ENCODE peak calls at places on chromosome 3, in nine cellular contexts. One of them, this sample, is unnamed.

GRCh38 chr3:68986496-68987208 is 26.8 kb downstream of the EOGT start:
- DNase-seq in fibroblast of lung: no peak
- DNase-seq in cardiac muscle cell: no peak
- DNase-seq in left ventricle myocardium inferior: no peak
- DNase-seq in colonic mucosa: no peak
- DNase-seq in heart right ventricle: no peak
- DNase-seq in neural progenitor cell: no peak
- DNase-seq in neuronal stem cell: no peak
- DNase-seq in CD8-positive, alpha-beta memory T cell: no peak
- DNase-seq in this sample: no peak

GRCh38 chr3:123154346-123154985 is 47.3 kb upstream of the SEC22A start:
- DNase-seq in fibroblast of lung: no peak
- DNase-seq in cardiac muscle cell: no peak
- DNase-seq in left ventricle myocardium inferior: no peak
- DNase-seq in colonic mucosa: peak; percentile 13
- DNase-seq in heart right ventricle: no peak
- DNase-seq in neural progenitor cell: no peak
- DNase-seq in neuronal stem cell: no peak
- DNase-seq in CD8-positive, alpha-beta memory T cell: no peak
- DNase-seq in this sample: no peak

GRCh38 chr3:184129012-184129411 is 6.1 kb upstream of the EIF2B5 start:
- DNase-seq in fibroblast of lung: peak; percentile 50
- DNase-seq in cardiac muscle cell: peak; percentile 63
- DNase-seq in left ventricle myocardium inferior: no peak
- DNase-seq in colonic mucosa: peak; percentile 26
- DNase-seq in heart right ventricle: no peak
- DNase-seq in neural progenitor cell: peak; percentile 72
- DNase-seq in neuronal stem cell: peak; percentile 31
- DNase-seq in CD8-positive, alpha-beta memory T cell: no peak
- DNase-seq in this sample: peak; percentile 45

GRCh38 chr3:35644461-35644860 is 5.1 kb downstream of the ARPP21 start:
- DNase-seq in fibroblast of lung: no peak
- DNase-seq in cardiac muscle cell: no peak
- DNase-seq in left ventricle myocardium inferior: no peak
- DNase-seq in colonic mucosa: no peak
- DNase-seq in heart right ventricle: no peak
- DNase-seq in neural progenitor cell: no peak
- DNase-seq in neuronal stem cell: no peak
- DNase-seq in CD8-positive, alpha-beta memory T cell: no peak
- DNase-seq in this sample: no peak

GRCh38 chr3:25831578-25831977 is 41.7 kb downstream of the OXSM start:
- DNase-seq in fibroblast of lung: peak; percentile 36
- DNase-seq in cardiac muscle cell: peak; percentile 55
- DNase-seq in left ventricle myocardium inferior: no peak
- DNase-seq in colonic mucosa: no peak
- DNase-seq in heart right ventricle: no peak
- DNase-seq in neural progenitor cell: peak; percentile 41
- DNase-seq in neuronal stem cell: no peak
- DNase-seq in CD8-positive, alpha-beta memory T cell: no peak
- DNase-seq in this sample: peak; percentile 46

GRCh38 chr3:187012609-187013051 is 82.3 kb downstream of the ST6GAL1 start:
- DNase-seq in fibroblast of lung: peak; percentile 9
- DNase-seq in cardiac muscle cell: peak; percentile 37
- DNase-seq in left ventricle myocardium inferior: no peak
- DNase-seq in colonic mucosa: no peak
- DNase-seq in heart right ventricle: peak; percentile 27
- DNase-seq in neural progenitor cell: no peak
- DNase-seq in neuronal stem cell: no peak
- DNase-seq in CD8-positive, alpha-beta memory T cell: no peak
- DNase-seq in this sample: peak; percentile 14

GRCh38 chr3:139654637-139655365 is 23.0 kb downstream of the NMNAT3 start:
- DNase-seq in fibroblast of lung: no peak
- DNase-seq in cardiac muscle cell: no peak
- DNase-seq in left ventricle myocardium inferior: no peak
- DNase-seq in colonic mucosa: no peak
- DNase-seq in heart right ventricle: peak; percentile 12
- DNase-seq in neural progenitor cell: no peak
- DNase-seq in neuronal stem cell: no peak
- DNase-seq in CD8-positive, alpha-beta memory T cell: no peak
- DNase-seq in this sample: no peak

GRCh38 chr3:66823010-66823399 is 175.1 kb upstream of the KBTBD8 start:
- DNase-seq in fibroblast of lung: no peak
- DNase-seq in cardiac muscle cell: peak; percentile 33
- DNase-seq in left ventricle myocardium inferior: no peak
- DNase-seq in colonic mucosa: no peak
- DNase-seq in heart right ventricle: no peak
- DNase-seq in neural progenitor cell: no peak
- DNase-seq in neuronal stem cell: no peak
- DNase-seq in CD8-positive, alpha-beta memory T cell: no peak
- DNase-seq in this sample: no peak

GRCh38 chr3:151579571-151580270 is 118.9 kb upstream of the IGSF10 start:
- DNase-seq in fibroblast of lung: peak; percentile 75
- DNase-seq in cardiac muscle cell: peak; percentile 87
- DNase-seq in left ventricle myocardium inferior: peak; percentile 15
- DNase-seq in colonic mucosa: no peak
- DNase-seq in heart right ventricle: no peak
- DNase-seq in neural progenitor cell: no peak
- DNase-seq in neuronal stem cell: no peak
- DNase-seq in CD8-positive, alpha-beta memory T cell: no peak
- DNase-seq in this sample: peak; percentile 10

GRCh38 chr3:139310474-139310933 is 33.3 kb upstream of the MRPS22 start:
- DNase-seq in fibroblast of lung: peak; percentile 93
- DNase-seq in cardiac muscle cell: peak; percentile 78
- DNase-seq in left ventricle myocardium inferior: no peak
- DNase-seq in colonic mucosa: no peak
- DNase-seq in heart right ventricle: no peak
- DNase-seq in neural progenitor cell: no peak
- DNase-seq in neuronal stem cell: no peak
- DNase-seq in CD8-positive, alpha-beta memory T cell: no peak
- DNase-seq in this sample: peak; percentile 94

GRCh38 chr3:32972482-32973146 is 21.2 kb downstream of the CCR4 start:
- DNase-seq in fibroblast of lung: no peak
- DNase-seq in cardiac muscle cell: no peak
- DNase-seq in left ventricle myocardium inferior: no peak
- DNase-seq in colonic mucosa: no peak
- DNase-seq in heart right ventricle: no peak
- DNase-seq in neural progenitor cell: no peak
- DNase-seq in neuronal stem cell: no peak
- DNase-seq in CD8-positive, alpha-beta memory T cell: no peak
- DNase-seq in this sample: peak; percentile 9

GRCh38 chr3:45626096-45626887 is 31.7 kb downstream of the LIMD1 start:
- DNase-seq in fibroblast of lung: no peak
- DNase-seq in cardiac muscle cell: no peak
- DNase-seq in left ventricle myocardium inferior: no peak
- DNase-seq in colonic mucosa: no peak
- DNase-seq in heart right ventricle: no peak
- DNase-seq in neural progenitor cell: no peak
- DNase-seq in neuronal stem cell: no peak
- DNase-seq in CD8-positive, alpha-beta memory T cell: no peak
- DNase-seq in this sample: no peak
- H3K4me1 ChIP-seq in fibroblast of lung: peaks cover 3% of the 10 kb centered on the region
- H3K4me1 ChIP-seq in cardiac muscle cell: peaks cover 3% of the 10 kb centered on the region
- H3K4me1 ChIP-seq in left ventricle myocardium inferior: peaks cover 54% of the 10 kb centered on the region
- H3K4me1 ChIP-seq in colonic mucosa: no peaks in the 10 kb centered on the region
- H3K4me1 ChIP-seq in heart right ventricle: peaks cover 34% of the 10 kb centered on the region
- H3K4me1 ChIP-seq in neural progenitor cell: no peaks in the 10 kb centered on the region
- H3K4me1 ChIP-seq in neuronal stem cell: no peaks in the 10 kb centered on the region
- H3K4me1 ChIP-seq in CD8-positive, alpha-beta memory T cell: peaks cover 1% of the 10 kb centered on the region
- H3K4me1 ChIP-seq in this sample: peaks cover 7% of the 10 kb centered on the region

DNA sequence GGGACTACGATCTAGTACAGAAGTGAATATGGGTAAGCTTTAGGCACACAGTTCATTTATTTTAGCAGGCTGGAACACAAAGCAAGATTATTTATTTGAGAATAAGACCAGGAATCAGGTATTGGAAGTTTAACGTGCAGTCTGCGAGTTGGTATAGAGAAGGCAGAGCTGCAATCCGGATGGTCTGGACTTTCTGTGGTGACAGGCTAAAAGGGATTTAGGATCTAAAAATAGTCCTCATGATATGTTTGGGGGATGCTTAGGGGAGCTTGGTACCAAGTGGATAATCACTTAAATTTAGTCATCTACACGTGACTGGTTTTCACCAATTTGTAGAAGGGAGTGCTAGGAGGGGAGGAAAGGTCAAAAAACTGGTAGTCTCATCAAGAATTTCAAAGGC is 119.4 kb downstream of the DLG1 start:
- DNase-seq in fibroblast of lung: no peak
- DNase-seq in cardiac muscle cell: no peak
- DNase-seq in left ventricle myocardium inferior: no peak
- DNase-seq in colonic mucosa: no peak
- DNase-seq in heart right ventricle: no peak
- DNase-seq in neural progenitor cell: no peak
- DNase-seq in neuronal stem cell: no peak
- DNase-seq in CD8-positive, alpha-beta memory T cell: no peak
- DNase-seq in this sample: no peak
- H3K4me1 ChIP-seq in fibroblast of lung: peaks cover 3% of the 10 kb centered on the region
- H3K4me1 ChIP-seq in cardiac muscle cell: peaks cover 16% of the 10 kb centered on the region
- H3K4me1 ChIP-seq in left ventricle myocardium inferior: peaks cover 34% of the 10 kb centered on the region
- H3K4me1 ChIP-seq in colonic mucosa: no peaks in the 10 kb centered on the region
- H3K4me1 ChIP-seq in heart right ventricle: peaks cover 35% of the 10 kb centered on the region
- H3K4me1 ChIP-seq in neural progenitor cell: peaks cover 7% of the 10 kb centered on the region
- H3K4me1 ChIP-seq in neuronal stem cell: no peaks in the 10 kb centered on the region
- H3K4me1 ChIP-seq in CD8-positive, alpha-beta memory T cell: no peaks in the 10 kb centered on the region
- H3K4me1 ChIP-seq in this sample: peaks cover 4% of the 10 kb centered on the region

DNA sequence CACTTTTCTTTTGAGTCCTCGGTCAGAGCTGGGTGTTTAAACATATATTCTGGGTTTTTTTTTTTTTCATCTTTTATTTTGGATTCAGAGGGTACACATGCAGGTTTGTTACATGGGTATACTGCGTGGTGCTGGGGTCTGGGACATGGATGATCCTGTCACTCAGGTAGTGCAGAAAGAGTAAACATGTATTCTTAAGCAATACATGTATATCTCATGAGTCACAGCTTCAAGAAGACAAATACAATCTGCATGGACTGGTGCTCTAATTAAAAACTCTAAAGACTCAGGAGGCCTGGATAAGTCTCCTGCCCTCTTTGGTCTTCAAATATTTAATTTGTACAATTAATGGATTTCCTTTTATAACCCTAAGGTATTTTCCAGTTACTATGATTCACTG is 50.6 kb upstream of the PHLDB2 start:
- DNase-seq in fibroblast of lung: peak; percentile 59
- DNase-seq in cardiac muscle cell: peak; percentile 38
- DNase-seq in left ventricle myocardium inferior: no peak
- DNase-seq in colonic mucosa: no peak
- DNase-seq in heart right ventricle: no peak
- DNase-seq in neural progenitor cell: no peak
- DNase-seq in neuronal stem cell: no peak
- DNase-seq in CD8-positive, alpha-beta memory T cell: no peak
- DNase-seq in this sample: peak; percentile 44
- H3K4me1 ChIP-seq in fibroblast of lung: peaks cover 12% of the 10 kb centered on the region
- H3K4me1 ChIP-seq in cardiac muscle cell: no peaks in the 10 kb centered on the region
- H3K4me1 ChIP-seq in left ventricle myocardium inferior: peaks cover 23% of the 10 kb centered on the region
- H3K4me1 ChIP-seq in colonic mucosa: no peaks in the 10 kb centered on the region
- H3K4me1 ChIP-seq in heart right ventricle: peaks cover 12% of the 10 kb centered on the region
- H3K4me1 ChIP-seq in neural progenitor cell: no peaks in the 10 kb centered on the region
- H3K4me1 ChIP-seq in neuronal stem cell: no peaks in the 10 kb centered on the region
- H3K4me1 ChIP-seq in CD8-positive, alpha-beta memory T cell: no peaks in the 10 kb centered on the region
- H3K4me1 ChIP-seq in this sample: peaks cover 6% of the 10 kb centered on the region

DNA sequence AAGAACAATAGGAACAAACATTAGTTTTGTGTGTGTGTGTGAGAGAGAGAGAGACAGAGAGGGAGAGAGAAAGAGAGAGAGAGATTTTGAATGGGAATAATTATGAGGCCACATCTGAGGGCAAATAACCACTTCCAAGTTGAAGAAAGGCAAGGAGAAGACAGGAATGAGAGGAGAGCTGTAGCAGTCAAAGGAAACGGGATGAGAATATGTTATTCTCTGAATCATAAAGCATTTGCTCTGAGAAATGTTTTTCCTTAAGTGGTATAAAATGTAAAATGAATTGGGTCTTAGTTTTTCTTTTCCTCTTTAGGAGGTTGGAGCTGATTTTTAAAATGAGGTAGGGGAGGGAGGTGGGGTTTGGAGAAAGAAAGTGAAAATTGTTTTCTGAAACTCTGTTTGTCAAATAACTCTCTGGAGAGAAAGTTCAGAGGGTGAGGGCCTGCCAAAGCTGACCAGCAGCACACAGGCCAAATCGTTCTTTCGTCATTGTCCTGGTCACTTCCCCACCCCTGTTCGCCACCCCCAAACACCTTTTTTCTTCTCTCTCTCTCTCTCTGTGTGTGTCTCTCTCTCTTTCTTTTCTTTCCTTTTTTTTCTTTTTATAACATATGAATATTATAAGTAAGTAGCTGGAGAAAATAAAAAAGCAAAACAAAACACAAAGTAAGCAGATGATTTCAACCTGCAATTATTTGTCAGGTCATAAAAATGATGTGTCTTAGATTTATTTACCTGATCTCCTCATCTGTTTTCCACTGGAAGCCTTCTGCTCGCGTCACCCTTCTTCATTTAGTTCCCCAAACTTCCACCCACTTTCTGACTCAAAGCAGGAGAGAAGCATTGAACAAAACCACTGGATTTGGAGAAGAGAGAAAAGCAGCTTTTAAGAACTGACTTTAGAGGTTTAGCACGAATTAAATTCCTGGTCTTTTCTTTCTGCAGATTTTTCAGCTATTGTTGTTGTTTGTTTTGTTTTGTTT is 110.6 kb downstream of the LPP start:
- DNase-seq in fibroblast of lung: peak; percentile 76
- DNase-seq in cardiac muscle cell: peak; percentile 44
- DNase-seq in left ventricle myocardium inferior: peak; percentile 42
- DNase-seq in colonic mucosa: no peak
- DNase-seq in heart right ventricle: no peak
- DNase-seq in neural progenitor cell: no peak
- DNase-seq in neuronal stem cell: no peak
- DNase-seq in CD8-positive, alpha-beta memory T cell: no peak
- DNase-seq in this sample: peak; percentile 65
- H3K4me1 ChIP-seq in fibroblast of lung: peaks cover 42% of the 10 kb centered on the region
- H3K4me1 ChIP-seq in cardiac muscle cell: peaks cover 50% of the 10 kb centered on the region
- H3K4me1 ChIP-seq in left ventricle myocardium inferior: peaks cover 97% of the 10 kb centered on the region
- H3K4me1 ChIP-seq in colonic mucosa: peaks cover 21% of the 10 kb centered on the region
- H3K4me1 ChIP-seq in heart right ventricle: peaks cover 80% of the 10 kb centered on the region
- H3K4me1 ChIP-seq in neural progenitor cell: peaks cover 44% of the 10 kb centered on the region
- H3K4me1 ChIP-seq in neuronal stem cell: peaks cover 19% of the 10 kb centered on the region
- H3K4me1 ChIP-seq in CD8-positive, alpha-beta memory T cell: no peaks in the 10 kb centered on the region
- H3K4me1 ChIP-seq in this sample: peaks cover 18% of the 10 kb centered on the region

DNA sequence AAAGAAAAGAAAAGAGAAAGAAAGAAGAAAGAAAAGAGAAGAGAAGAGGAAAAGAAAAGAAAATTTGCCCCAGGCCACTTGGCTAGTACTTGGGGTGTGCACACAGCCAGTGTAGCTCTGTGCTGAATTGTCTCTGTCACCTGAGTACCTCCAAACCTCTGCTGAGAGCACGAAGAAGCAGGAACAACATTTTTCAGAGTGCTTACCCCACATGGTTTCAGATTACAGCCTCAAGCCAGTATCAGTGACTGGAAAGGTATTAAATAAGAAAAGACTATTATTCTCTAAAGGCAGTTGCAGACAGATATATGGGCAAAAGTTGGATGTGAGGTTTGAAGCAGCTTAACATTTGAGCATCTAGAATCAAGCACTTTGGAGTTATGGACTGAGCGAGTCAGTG is 113.3 kb upstream of the PHLDB2 start:
- DNase-seq in fibroblast of lung: no peak
- DNase-seq in cardiac muscle cell: no peak
- DNase-seq in left ventricle myocardium inferior: no peak
- DNase-seq in colonic mucosa: no peak
- DNase-seq in heart right ventricle: no peak
- DNase-seq in neural progenitor cell: no peak
- DNase-seq in neuronal stem cell: no peak
- DNase-seq in CD8-positive, alpha-beta memory T cell: no peak
- DNase-seq in this sample: no peak
- H3K4me1 ChIP-seq in fibroblast of lung: no peaks in the 10 kb centered on the region
- H3K4me1 ChIP-seq in cardiac muscle cell: no peaks in the 10 kb centered on the region
- H3K4me1 ChIP-seq in left ventricle myocardium inferior: peaks cover 26% of the 10 kb centered on the region
- H3K4me1 ChIP-seq in colonic mucosa: no peaks in the 10 kb centered on the region
- H3K4me1 ChIP-seq in heart right ventricle: peaks cover 18% of the 10 kb centered on the region
- H3K4me1 ChIP-seq in neural progenitor cell: no peaks in the 10 kb centered on the region
- H3K4me1 ChIP-seq in neuronal stem cell: peaks cover 5% of the 10 kb centered on the region
- H3K4me1 ChIP-seq in CD8-positive, alpha-beta memory T cell: no peaks in the 10 kb centered on the region
- H3K4me1 ChIP-seq in this sample: no peaks in the 10 kb centered on the region

This sample was measured in mesenchymal stem cell.